ENCODE peak calls at places on chromosomes 16 and 17, in nine cellular contexts. One of them, this sample, is unnamed.

GRCh38 chr16:87347932-87348615 is 30.9 kb upstream of the C16orf95 start:
- DNase-seq in A549: no peak
- DNase-seq in RWPE1: no peak
- DNase-seq in transverse colon: no peak
- DNase-seq in DND-41: no peak
- DNase-seq in foreskin keratinocyte: no peak
- DNase-seq in CD8-positive, alpha-beta memory T cell: no peak
- DNase-seq in heart left ventricle: no peak
- DNase-seq in IMR-90: no peak
- DNase-seq in this sample: no peak

GRCh38 chr17:66432996-66433556 is 130.7 kb downstream of the PRKCA start:
- DNase-seq in DND-41: no peak
- DNase-seq in heart left ventricle: no peak
- DNase-seq in IMR-90: peak; percentile 59
- DNase-seq in foreskin keratinocyte: no peak
- DNase-seq in RWPE1: no peak
- DNase-seq in CD8-positive, alpha-beta memory T cell: no peak
- DNase-seq in A549: no peak
- DNase-seq in transverse colon: no peak
- DNase-seq in this sample: no peak

GRCh38 chr17:66405836-66406679 is 103.6 kb downstream of the PRKCA start:
- DNase-seq in CD8-positive, alpha-beta memory T cell: no peak
- DNase-seq in RWPE1: no peak
- DNase-seq in foreskin keratinocyte: no peak
- DNase-seq in heart left ventricle: no peak
- DNase-seq in transverse colon: no peak
- DNase-seq in IMR-90: no peak
- DNase-seq in DND-41: no peak
- DNase-seq in A549: no peak
- DNase-seq in this sample: no peak

GRCh38 chr17:17051380-17051779 is 9.1 kb downstream of the MPRIP start:
- DNase-seq in CD8-positive, alpha-beta memory T cell: no peak
- DNase-seq in heart left ventricle: no peak
- DNase-seq in transverse colon: no peak
- DNase-seq in RWPE1: no peak
- DNase-seq in A549: no peak
- DNase-seq in IMR-90: no peak
- DNase-seq in DND-41: no peak
- DNase-seq in foreskin keratinocyte: no peak
- DNase-seq in this sample: no peak

GRCh38 chr17:21288581-21289017 is 4.1 kb downstream of the MAP2K3 start:
- DNase-seq in transverse colon: no peak
- DNase-seq in RWPE1: no peak
- DNase-seq in CD8-positive, alpha-beta memory T cell: no peak
- DNase-seq in IMR-90: no peak
- DNase-seq in A549: no peak
- DNase-seq in DND-41: peak; percentile 34
- DNase-seq in heart left ventricle: no peak
- DNase-seq in foreskin keratinocyte: no peak
- DNase-seq in this sample: no peak

GRCh38 chr17:35345926-35346771 is 27.3 kb downstream of the SLFN11 start:
- DNase-seq in IMR-90: peak; percentile 53
- DNase-seq in heart left ventricle: peak; percentile 87
- DNase-seq in RWPE1: no peak
- DNase-seq in foreskin keratinocyte: peak; percentile 9
- DNase-seq in transverse colon: peak; percentile 54
- DNase-seq in CD8-positive, alpha-beta memory T cell: peak; percentile 27
- DNase-seq in DND-41: peak; percentile 78
- DNase-seq in A549: no peak
- DNase-seq in this sample: peak; percentile 30

GRCh38 chr17:62966426-62967110 is 533 bp downstream of the TANC2 start:
- DNase-seq in heart left ventricle: peak; percentile 74
- DNase-seq in transverse colon: peak; percentile 74
- DNase-seq in A549: peak; percentile 54
- DNase-seq in CD8-positive, alpha-beta memory T cell: no peak
- DNase-seq in IMR-90: peak; percentile 18
- DNase-seq in DND-41: peak; percentile 26
- DNase-seq in RWPE1: peak; percentile 48
- DNase-seq in foreskin keratinocyte: no peak
- DNase-seq in this sample: peak; percentile 67

GRCh38 chr17:49581645-49581992 is 5.9 kb downstream of the NXPH3 start:
- DNase-seq in IMR-90: no peak
- DNase-seq in transverse colon: no peak
- DNase-seq in A549: no peak
- DNase-seq in heart left ventricle: no peak
- DNase-seq in RWPE1: no peak
- DNase-seq in DND-41: no peak
- DNase-seq in foreskin keratinocyte: no peak
- DNase-seq in CD8-positive, alpha-beta memory T cell: no peak
- DNase-seq in this sample: no peak

GRCh38 chr17:30831257-30831656 is 509 bp upstream of the ATAD5 start:
- DNase-seq in IMR-90: peak; percentile 5
- DNase-seq in foreskin keratinocyte: peak; percentile 22
- DNase-seq in A549: peak; percentile 45
- DNase-seq in RWPE1: no peak
- DNase-seq in heart left ventricle: no peak
- DNase-seq in DND-41: peak; percentile 32
- DNase-seq in transverse colon: no peak
- DNase-seq in CD8-positive, alpha-beta memory T cell: no peak
- DNase-seq in this sample: no peak

GRCh38 chr16:81532491-81533174 is 88.0 kb downstream of the CMIP start:
- DNase-seq in IMR-90: no peak
- DNase-seq in foreskin keratinocyte: no peak
- DNase-seq in transverse colon: peak; percentile 73
- DNase-seq in CD8-positive, alpha-beta memory T cell: no peak
- DNase-seq in heart left ventricle: no peak
- DNase-seq in RWPE1: no peak
- DNase-seq in A549: peak; percentile 67
- DNase-seq in DND-41: no peak
- DNase-seq in this sample: no peak

GRCh38 chr17:9941305-9941704 is 36.2 kb upstream of the RCVRN start:
- DNase-seq in transverse colon: no peak
- DNase-seq in A549: no peak
- DNase-seq in foreskin keratinocyte: no peak
- DNase-seq in heart left ventricle: no peak
- DNase-seq in IMR-90: no peak
- DNase-seq in CD8-positive, alpha-beta memory T cell: no peak
- DNase-seq in DND-41: no peak
- DNase-seq in RWPE1: no peak
- DNase-seq in this sample: no peak

GRCh38 chr16:87490091-87490798 is 2.6 kb downstream of the ZCCHC14 start:
- DNase-seq in IMR-90: no peak
- DNase-seq in transverse colon: no peak
- DNase-seq in heart left ventricle: no peak
- DNase-seq in foreskin keratinocyte: peak; percentile 3
- DNase-seq in CD8-positive, alpha-beta memory T cell: peak; percentile 81
- DNase-seq in DND-41: no peak
- DNase-seq in RWPE1: no peak
- DNase-seq in A549: no peak
- DNase-seq in this sample: peak; percentile 28

GRCh38 chr17:82416771-82417170 is 1.4 kb upstream of the HEXD start:
- DNase-seq in RWPE1: no peak
- DNase-seq in IMR-90: no peak
- DNase-seq in transverse colon: no peak
- DNase-seq in DND-41: no peak
- DNase-seq in foreskin keratinocyte: no peak
- DNase-seq in heart left ventricle: no peak
- DNase-seq in A549: no peak
- DNase-seq in CD8-positive, alpha-beta memory T cell: no peak
- DNase-seq in this sample: no peak

DNA sequence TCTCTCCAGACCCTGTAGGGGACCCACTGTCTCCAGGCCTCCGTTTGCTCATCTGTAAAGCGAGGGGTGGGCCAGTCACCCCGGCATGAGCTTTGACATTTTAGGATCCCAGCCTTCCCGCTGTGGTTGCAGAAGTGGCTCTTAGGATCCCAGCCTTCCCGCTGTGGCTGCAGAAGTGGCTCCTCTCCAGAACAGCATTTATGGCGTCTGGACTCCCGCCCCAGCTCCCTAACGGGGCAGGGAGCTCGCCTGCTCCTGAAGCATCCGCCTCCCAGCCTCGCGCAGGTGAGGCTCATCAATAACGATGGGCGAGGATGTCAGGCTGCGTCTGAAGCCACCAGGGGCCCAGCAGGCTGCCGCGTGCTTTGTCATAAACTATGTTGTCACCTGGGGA is 222.3 kb upstream of the TNRC6C start:
- DNase-seq in A549: no peak
- DNase-seq in DND-41: peak; percentile 2
- DNase-seq in CD8-positive, alpha-beta memory T cell: no peak
- DNase-seq in heart left ventricle: peak; percentile 38
- DNase-seq in transverse colon: no peak
- DNase-seq in IMR-90: no peak
- DNase-seq in RWPE1: no peak
- DNase-seq in foreskin keratinocyte: no peak
- DNase-seq in this sample: no peak
- H3K27ac ChIP-seq in A549: no peak overlapping the region
- H3K27ac ChIP-seq in DND-41: no peak overlapping the region
- H3K27ac ChIP-seq in CD8-positive, alpha-beta memory T cell: no peak overlapping the region
- H3K27ac ChIP-seq in heart left ventricle: peak overlapping the region; percentile 75
- H3K27ac ChIP-seq in transverse colon: peak overlapping the region; percentile 84
- H3K27ac ChIP-seq in IMR-90: no peak overlapping the region
- H3K27ac ChIP-seq in RWPE1: peak overlapping the region; percentile 79
- H3K27ac ChIP-seq in foreskin keratinocyte: no peak overlapping the region
- H3K27ac ChIP-seq in this sample: peak overlapping the region; percentile 67

GRCh38 chr17:59757881-59758385 is 50.5 kb downstream of the VMP1 start:
- DNase-seq in CD8-positive, alpha-beta memory T cell: no peak
- DNase-seq in foreskin keratinocyte: no peak
- DNase-seq in DND-41: no peak
- DNase-seq in A549: no peak
- DNase-seq in heart left ventricle: no peak
- DNase-seq in IMR-90: no peak
- DNase-seq in transverse colon: no peak
- DNase-seq in RWPE1: no peak
- DNase-seq in this sample: no peak

GRCh38 chr17:59754547-59754946 is 47.1 kb downstream of the VMP1 start:
- DNase-seq in DND-41: peak; percentile 19
- DNase-seq in IMR-90: peak; percentile 98
- DNase-seq in A549: peak; percentile 86
- DNase-seq in RWPE1: peak; percentile 73
- DNase-seq in CD8-positive, alpha-beta memory T cell: no peak
- DNase-seq in foreskin keratinocyte: peak; percentile 98
- DNase-seq in transverse colon: no peak
- DNase-seq in heart left ventricle: no peak
- DNase-seq in this sample: no peak

GRCh38 chr17:59757043-59757824 is 49.8 kb downstream of the VMP1 start:
- DNase-seq in RWPE1: no peak
- DNase-seq in foreskin keratinocyte: no peak
- DNase-seq in DND-41: no peak
- DNase-seq in IMR-90: no peak
- DNase-seq in transverse colon: no peak
- DNase-seq in CD8-positive, alpha-beta memory T cell: no peak
- DNase-seq in A549: no peak
- DNase-seq in heart left ventricle: no peak
- DNase-seq in this sample: no peak

GRCh38 chr17:59753522-59754467 is 46.3 kb downstream of the VMP1 start:
- DNase-seq in CD8-positive, alpha-beta memory T cell: peak; percentile 61
- DNase-seq in transverse colon: no peak
- DNase-seq in DND-41: peak; percentile 34
- DNase-seq in RWPE1: peak; percentile 83
- DNase-seq in A549: peak; percentile 81
- DNase-seq in foreskin keratinocyte: peak; percentile 81
- DNase-seq in IMR-90: peak; percentile 93
- DNase-seq in heart left ventricle: no peak
- DNase-seq in this sample: no peak

GRCh38 chr17:59756236-59756818 is 48.9 kb downstream of the VMP1 start:
- DNase-seq in A549: peak; percentile 69
- DNase-seq in CD8-positive, alpha-beta memory T cell: no peak
- DNase-seq in foreskin keratinocyte: peak; percentile 92
- DNase-seq in RWPE1: peak; percentile 71
- DNase-seq in IMR-90: peak; percentile 74
- DNase-seq in heart left ventricle: no peak
- DNase-seq in DND-41: no peak
- DNase-seq in transverse colon: no peak
- DNase-seq in this sample: no peak
- H3K27ac ChIP-seq in A549: peak overlapping the region; percentile 95
- H3K27ac ChIP-seq in CD8-positive, alpha-beta memory T cell: no peak overlapping the region
- H3K27ac ChIP-seq in foreskin keratinocyte: peak overlapping the region; percentile 98
- H3K27ac ChIP-seq in RWPE1: peak overlapping the region; percentile 95
- H3K27ac ChIP-seq in IMR-90: peak overlapping the region; percentile 99
- H3K27ac ChIP-seq in heart left ventricle: no peak overlapping the region
- H3K27ac ChIP-seq in DND-41: no peak overlapping the region
- H3K27ac ChIP-seq in transverse colon: peak overlapping the region; percentile 77
- H3K27ac ChIP-seq in this sample: no peak overlapping the region

DNA sequence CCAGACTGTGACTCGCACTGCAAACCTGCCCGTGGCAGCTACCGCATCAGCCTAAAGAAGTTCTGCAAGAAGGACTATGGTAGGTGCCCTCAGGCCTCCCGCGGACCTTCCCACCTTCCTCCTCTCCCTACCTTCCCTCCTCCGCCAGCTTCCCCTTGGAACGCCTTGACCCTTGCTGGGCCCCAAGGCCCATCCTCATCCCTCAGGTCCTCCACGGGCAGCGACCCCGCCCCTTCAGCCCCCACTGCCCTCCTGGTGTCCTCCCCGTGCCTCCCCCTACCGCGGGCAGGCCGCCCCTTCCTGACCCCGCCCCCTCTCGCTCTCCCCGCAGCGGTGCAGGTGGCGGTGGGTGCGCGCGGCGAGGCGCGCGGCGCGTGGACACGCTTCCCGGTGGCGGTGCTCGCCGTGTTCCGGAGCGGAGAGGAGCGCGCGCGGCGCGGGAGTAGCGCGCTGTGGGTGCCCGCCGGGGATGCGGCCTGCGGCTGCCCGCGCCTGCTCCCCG is 1.5 kb upstream of the TBC1D24 start:
- DNase-seq in RWPE1: no peak
- DNase-seq in CD8-positive, alpha-beta memory T cell: peak; percentile 43
- DNase-seq in transverse colon: no peak
- DNase-seq in IMR-90: no peak
- DNase-seq in foreskin keratinocyte: no peak
- DNase-seq in A549: peak; percentile 31
- DNase-seq in heart left ventricle: no peak
- DNase-seq in DND-41: peak; percentile 63
- DNase-seq in this sample: no peak
- H3K27ac ChIP-seq in RWPE1: peak overlapping the region; percentile 85
- H3K27ac ChIP-seq in CD8-positive, alpha-beta memory T cell: no peak overlapping the region
- H3K27ac ChIP-seq in transverse colon: no peak overlapping the region
- H3K27ac ChIP-seq in IMR-90: no peak overlapping the region
- H3K27ac ChIP-seq in foreskin keratinocyte: no peak overlapping the region
- H3K27ac ChIP-seq in A549: peak overlapping the region; percentile 97
- H3K27ac ChIP-seq in heart left ventricle: no peak overlapping the region
- H3K27ac ChIP-seq in DND-41: peak overlapping the region; percentile 18
- H3K27ac ChIP-seq in this sample: no peak overlapping the region

DNA sequence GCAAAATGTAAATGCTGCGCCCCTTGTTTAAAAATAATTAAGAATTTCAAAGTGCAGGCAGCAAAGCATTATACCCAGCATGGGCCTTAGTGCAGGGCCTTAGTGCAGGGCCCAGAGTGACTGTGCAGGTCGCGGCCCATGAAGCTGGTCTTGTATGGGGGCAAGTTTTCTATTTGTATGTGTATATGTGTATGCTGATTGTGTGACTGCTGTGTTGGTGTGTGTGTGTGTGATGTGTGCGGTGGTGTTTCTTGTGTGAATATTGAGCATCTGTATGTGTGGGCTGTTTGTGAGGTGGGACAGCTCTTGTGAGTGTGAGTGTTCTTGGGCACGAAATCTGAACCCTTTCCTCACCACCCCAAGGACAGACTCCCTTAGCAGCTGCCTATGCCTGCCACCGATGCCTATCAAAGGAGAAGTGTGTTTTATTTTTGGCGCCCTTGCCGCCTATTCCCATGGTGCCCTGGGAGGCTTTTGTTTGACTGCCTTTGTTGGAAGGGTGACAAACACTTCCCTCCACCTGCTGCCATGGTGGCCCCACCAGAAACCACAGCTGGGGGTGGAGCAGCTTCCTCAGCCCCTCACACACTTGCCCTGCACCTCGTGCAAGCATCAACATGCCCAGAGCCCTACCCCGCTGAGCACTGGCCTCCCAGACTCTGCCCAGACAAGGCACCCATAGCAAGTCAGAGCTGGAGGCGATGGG is 18.0 kb downstream of the CCR7 start:
- DNase-seq in IMR-90: no peak
- DNase-seq in transverse colon: peak; percentile 13
- DNase-seq in heart left ventricle: no peak
- DNase-seq in DND-41: peak; percentile 99
- DNase-seq in A549: no peak
- DNase-seq in RWPE1: peak; percentile 82
- DNase-seq in foreskin keratinocyte: peak; percentile 95
- DNase-seq in CD8-positive, alpha-beta memory T cell: peak; percentile 91
- DNase-seq in this sample: peak; percentile 12
- H3K27ac ChIP-seq in IMR-90: peak overlapping the region; percentile 98
- H3K27ac ChIP-seq in transverse colon: peak overlapping the region; percentile 79
- H3K27ac ChIP-seq in heart left ventricle: no peak overlapping the region
- H3K27ac ChIP-seq in DND-41: peak overlapping the region; percentile 96
- H3K27ac ChIP-seq in A549: peak overlapping the region; percentile 99
- H3K27ac ChIP-seq in RWPE1: peak overlapping the region; percentile 94
- H3K27ac ChIP-seq in foreskin keratinocyte: no peak overlapping the region
- H3K27ac ChIP-seq in CD8-positive, alpha-beta memory T cell: no peak overlapping the region
- H3K27ac ChIP-seq in this sample: no peak overlapping the region